ENCODE peak calls at places on chromosomes 7 and 10, in five cellular contexts. H, C, E, X and W are unnamed samples.

GRCh38 chr10:45454262-45454661 is 80.2 kb downstream of the ALOX5 start:
- DNase-seq in H (no peak), C (peak), E (no peak), X (no peak), W (peak)

GRCh38 chr7:13327669-13328068 is 640.2 kb downstream of the ARL4A start:
- DNase-seq in H (no peak), C (no peak), E (no peak), X (no peak), W (no peak)

GRCh38 chr10:55426138-55426537 is 625.1 kb upstream of the PCDH15 start:
- DNase-seq in H (no peak), C (no peak), E (no peak), X (no peak), W (no peak)

GRCh38 chr7:132738254-132738653 is 162.0 kb upstream of the PLXNA4 start:
- DNase-seq in H (no peak), C (no peak), E (no peak), X (no peak), W (no peak)

GRCh38 chr7:24702674-24703235 is 54.5 kb downstream of the GSDME start:
- DNase-seq in H (no peak), C (no peak), E (no peak), X (no peak), W (no peak)

GRCh38 chr7:151676759-151677158 is 157.1 kb upstream of the RHEB start:
- DNase-seq in H (no peak), C (no peak), E (peak), X (no peak), W (no peak)

GRCh38 chr10:18737236-18737635 is 78.0 kb downstream of the ARL5B start:
- DNase-seq in H (no peak), C (no peak), E (no peak), X (no peak), W (no peak)

GRCh38 chr10:109978481-109978880 is 29.3 kb upstream of the ADD3 start:
- DNase-seq in H (no peak), C (no peak), E (no peak), X (peak), W (no peak)

GRCh38 chr10:97490592-97490991 is 7.6 kb downstream of the MMS19 start:
- DNase-seq in H (no peak), C (no peak), E (no peak), X (peak), W (no peak)

GRCh38 chr10:102117391-102118159 is 2.6 kb downstream of the LDB1 start:
- DNase-seq in H (peak), C (peak), E (peak), X (peak), W (no peak)

GRCh38 chr7:78197447-78197846 is 398.9 kb downstream of the PHTF2 start:
- DNase-seq in H (no peak), C (no peak), E (no peak), X (no peak), W (no peak)

GRCh38 chr7:78198756-78199155 is 400.2 kb downstream of the PHTF2 start:
- DNase-seq in H (no peak), C (no peak), E (no peak), X (no peak), W (no peak)

GRCh38 chr7:78194609-78195008 is 396.0 kb downstream of the PHTF2 start:
- DNase-seq in H (no peak), C (no peak), E (no peak), X (no peak), W (no peak)

GRCh38 chr7:78191475-78192079 is 393.0 kb downstream of the PHTF2 start:
- DNase-seq in H (peak), C (no peak), E (no peak), X (no peak), W (no peak)

DNA sequence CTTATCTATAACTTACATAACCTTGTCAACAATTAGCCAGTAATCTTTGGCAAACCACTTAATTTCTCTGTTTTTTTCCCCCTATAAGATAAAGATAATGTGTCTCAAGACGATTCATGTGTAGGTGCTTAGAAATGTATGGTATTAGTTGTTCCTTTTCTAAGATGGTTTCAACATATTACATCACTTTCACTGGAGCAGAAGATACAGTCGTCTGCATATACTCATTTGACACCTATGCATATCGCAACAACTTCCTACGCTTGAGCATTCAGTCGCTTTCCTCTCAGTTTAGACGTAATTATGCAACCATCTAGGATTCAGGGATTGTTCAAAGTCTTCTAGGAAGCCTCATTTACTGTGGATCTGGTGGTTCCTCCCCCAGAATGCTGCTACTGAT is 396.7 kb downstream of the PHTF2 start:
- DNase-seq in H (no peak), C (no peak), E (no peak), X (no peak), W (no peak)
- TF ChIP-seq CTCF in H (no peak), C (no peak), E (no peak), X (no peak), W (no peak)

DNA sequence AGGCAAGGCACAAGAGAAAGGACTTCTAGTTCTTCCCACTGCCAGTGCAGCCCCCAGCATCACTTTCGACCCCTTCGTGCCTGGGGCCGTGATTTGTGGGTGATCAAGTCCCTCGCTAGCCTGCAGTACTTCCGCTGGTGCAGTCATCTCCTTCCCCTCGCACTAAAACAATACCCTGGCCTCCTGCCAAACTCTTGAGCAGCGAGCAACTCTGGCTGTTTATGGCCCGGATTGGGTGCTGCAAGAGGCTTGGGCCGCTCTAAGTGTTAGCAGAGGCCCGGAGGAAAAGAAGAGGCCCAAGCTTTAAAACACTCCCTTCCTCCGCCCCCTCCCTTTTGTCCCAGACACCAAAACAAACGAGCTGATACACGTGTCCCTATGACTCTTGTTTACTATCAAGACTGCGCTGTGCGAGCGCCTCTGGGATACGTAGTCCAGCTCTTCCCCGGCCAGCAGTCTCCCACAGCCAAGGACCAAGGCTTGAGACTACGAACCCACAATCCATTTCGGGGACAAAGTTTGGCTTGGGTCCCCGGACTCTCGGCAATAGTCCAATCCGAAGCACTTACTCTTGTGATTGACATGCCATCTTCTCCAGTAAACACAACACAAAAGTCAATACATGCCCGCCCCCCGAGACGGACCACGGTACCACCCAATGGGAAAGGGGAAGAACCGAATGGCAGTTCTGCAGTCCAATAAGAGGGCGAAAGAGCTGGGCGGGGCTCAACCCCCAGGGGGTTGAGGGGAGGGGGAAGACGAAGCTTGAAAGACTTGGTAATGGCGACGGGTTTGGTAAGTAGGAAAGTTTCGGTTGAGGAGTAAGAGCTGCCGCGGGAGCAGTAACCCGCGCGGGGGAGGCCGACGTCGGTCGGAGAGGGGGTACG is at the start of gene HBP1:
- DNase-seq in H (peak), C (peak), E (peak), X (peak), W (peak)
- TF ChIP-seq POLR2AphosphoS5 in H (peak), C (peak), E (peak), X (peak), W (peak)

GRCh38 chr7:518630-519428 is 817 bp downstream of the PDGFA start:
- DNase-seq in H (peak), C (no peak), E (no peak), X (peak), W (peak)
- H3K27ac ChIP-seq in H (no peak), C (peak), E (peak), X (peak), W (peak)

GRCh38 chr10:118564652-118565051 is 30.8 kb downstream of the PRLHR start:
- DNase-seq in H (peak), C (peak), E (no peak), X (no peak), W (no peak)
- TF ChIP-seq CTCF in H (no peak), C (no peak), E (no peak), X (no peak), W (peak)

DNA sequence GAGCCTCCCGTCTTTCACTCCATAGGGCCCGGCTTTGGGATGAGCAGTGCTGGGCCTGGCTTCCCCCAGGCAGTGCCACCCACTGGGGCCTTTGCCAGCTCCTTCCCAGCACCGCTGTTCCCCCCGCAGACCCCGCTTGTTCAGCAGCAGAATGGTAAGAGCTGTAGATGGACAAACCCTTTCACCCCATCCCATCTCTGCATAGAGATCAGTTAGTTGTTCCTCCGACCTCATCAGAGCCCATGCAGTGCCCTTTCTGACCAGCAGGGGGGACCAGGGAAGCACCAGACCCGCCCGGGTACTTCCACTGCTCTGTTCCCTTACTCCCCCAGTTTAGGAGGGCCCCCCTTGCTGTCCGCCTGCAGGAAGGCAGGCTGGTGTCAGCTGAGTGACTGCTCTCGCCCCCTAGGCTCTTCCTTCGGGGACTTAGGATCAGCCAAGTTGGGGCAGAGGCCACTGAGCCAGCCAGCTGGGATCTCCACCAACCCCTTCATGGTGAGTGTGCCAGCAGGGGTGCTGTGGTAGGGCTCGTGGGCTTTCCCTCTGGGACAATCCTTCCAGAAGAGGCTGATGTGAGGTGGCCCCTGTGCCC is 9.8 kb downstream of the SAP25 start:
- DNase-seq in H (peak), C (no peak), E (peak), X (peak), W (no peak)
- TF ChIP-seq POLR2AphosphoS5 in H (no peak), C (no peak), E (no peak), X (no peak), W (no peak)

DNA sequence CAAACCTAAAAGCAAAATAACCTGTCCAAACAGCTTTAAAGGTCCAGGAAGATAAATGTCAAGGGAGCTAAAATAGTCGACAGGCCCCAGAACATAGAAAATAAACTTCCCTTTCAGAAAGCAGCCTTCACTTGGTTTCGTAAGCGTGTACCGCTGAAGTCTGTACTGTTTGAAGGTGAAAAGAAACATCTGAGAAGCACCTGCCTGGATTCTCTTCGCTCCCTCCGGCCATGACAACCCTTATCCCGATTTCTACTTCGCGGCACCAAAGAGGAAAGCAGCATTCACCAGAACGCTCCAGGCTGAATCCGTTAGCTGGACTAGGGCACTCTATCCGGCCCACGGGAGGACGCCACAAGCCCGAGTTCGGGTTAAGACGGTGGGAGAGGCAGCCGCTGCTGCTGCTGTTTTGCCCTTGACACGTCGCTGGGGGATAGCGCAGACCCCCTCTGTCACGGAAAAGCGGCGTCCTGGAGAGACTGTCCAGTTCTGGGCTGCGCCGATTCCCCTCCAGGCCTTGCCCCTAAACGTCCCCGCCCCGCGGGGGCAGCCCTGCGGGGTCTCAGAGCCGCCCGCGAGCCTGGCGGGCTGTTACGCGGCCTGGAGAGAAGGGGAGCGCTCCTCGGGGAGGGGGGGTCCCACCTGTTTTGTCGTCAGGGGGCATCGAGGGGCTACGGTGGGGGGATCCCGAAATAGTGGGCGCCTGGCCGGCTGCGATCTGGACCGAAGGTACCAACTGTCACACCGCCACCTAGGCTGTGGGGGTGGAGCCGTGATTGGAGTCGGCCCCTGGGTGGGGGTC is 1.1 kb downstream of the SGMS1 start:
- DNase-seq in H (peak), C (no peak), E (peak), X (peak), W (no peak)
- H3K27ac ChIP-seq in H (peak), C (peak), E (peak), X (peak), W (peak)

GRCh38 chr7:98640375-98640774 is 23.3 kb downstream of the NPTX2 start:
- DNase-seq in H (no peak), C (no peak), E (no peak), X (no peak), W (no peak)
- TF ChIP-seq CTCF in H (no peak), C (no peak), E (no peak), X (no peak), W (no peak)

GRCh38 chr10:78411716-78412115 is 378.1 kb downstream of the RPS24 start:
- DNase-seq in H (no peak), C (no peak), E (peak), X (no peak), W (no peak)

GRCh38 chr10:78412605-78413004 is 378.9 kb downstream of the RPS24 start:
- DNase-seq in H (no peak), C (no peak), E (peak), X (no peak), W (no peak)

GRCh38 chr10:78408671-78409472 is 375.2 kb downstream of the RPS24 start:
- DNase-seq in H (peak), C (no peak), E (peak), X (peak), W (no peak)

GRCh38 chr10:78408011-78408410 is 374.3 kb downstream of the RPS24 start:
- DNase-seq in H (no peak), C (no peak), E (peak), X (no peak), W (no peak)

DNA sequence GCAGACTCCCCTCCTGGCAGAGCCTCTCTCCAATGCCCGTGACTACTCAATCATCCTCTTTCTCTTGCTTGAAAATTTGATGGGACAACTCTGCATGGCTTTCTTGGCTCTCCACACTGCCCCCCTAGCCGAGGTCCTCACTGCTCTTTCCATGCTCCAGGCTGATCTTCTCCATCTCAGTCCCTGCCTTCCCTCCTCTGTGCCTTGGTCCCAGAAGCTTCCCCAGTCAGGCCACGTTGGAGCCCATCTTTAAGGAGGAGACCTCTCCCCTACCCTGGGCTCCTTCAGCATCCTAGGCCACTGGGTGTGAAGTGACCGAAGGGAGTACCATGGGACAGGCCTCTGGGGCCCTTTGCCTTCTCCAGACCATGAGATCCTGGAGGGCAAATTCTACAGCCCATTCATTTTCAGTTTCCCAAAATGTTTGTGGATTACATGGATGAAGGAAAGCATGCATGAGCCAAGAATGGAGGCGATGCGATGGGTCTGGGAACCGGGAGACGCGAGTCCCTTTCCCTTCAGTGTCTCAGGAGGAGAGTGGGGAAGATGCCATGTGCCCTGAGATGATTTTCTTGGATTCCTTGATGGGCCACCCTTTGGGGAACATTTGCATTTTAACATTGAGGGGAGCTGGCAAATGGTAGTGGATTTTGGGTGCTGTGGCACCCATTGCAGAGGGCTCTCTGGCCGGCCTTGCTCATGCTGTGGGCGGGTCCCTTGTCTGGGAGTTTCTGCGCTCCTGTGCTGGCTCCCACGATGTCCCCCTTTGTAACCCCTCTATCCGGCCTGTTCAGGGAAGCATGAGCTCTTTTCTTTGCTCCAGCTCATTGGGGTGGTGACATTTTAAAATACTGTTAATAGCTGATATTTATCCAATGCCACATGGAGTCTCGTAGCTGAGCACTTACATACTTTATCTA is 376.6 kb downstream of the RPS24 start:
- DNase-seq in H (no peak), C (no peak), E (peak), X (no peak), W (no peak)
- TF ChIP-seq POLR2AphosphoS5 in H (no peak), C (no peak), E (no peak), X (no peak), W (no peak)